ENCODE peak calls at places on chromosomes 11 and 22, in nine cellular contexts. G is tibial nerve, B is testis, H is uterus, A is Peyer's patch, D is sigmoid colon, O is breast epithelium, U is ovary, K is heart left ventricle. W is an unnamed sample. For H3K4me1 and H3K27me3, the result is how much of the 10 kb centered on the place peaks cover.

GRCh38 chr11:74493816-74494630 is 499 bp upstream of the LIPT2 start:
- DNase-seq in H (no peak), G (no peak), K (no peak), O (no peak), U (no peak), B (no peak), A (no peak), D (no peak), W (no peak)

GRCh38 chr22:36442506-36443197 is 38.8 kb downstream of the TXN2 start:
- DNase-seq in U (no peak), O (no peak), K (no peak), B (no peak), A (peak), G (no peak), H (no peak), D (no peak), W (no peak)

GRCh38 chr11:120835601-120836228 is 188.2 kb upstream of the TBCEL start:
- DNase-seq in D (no peak), B (no peak), A (no peak), U (no peak), O (no peak), G (no peak), H (no peak), K (no peak), W (no peak)

GRCh38 chr22:46569848-46570695 is 32.7 kb upstream of the CELSR1 start:
- DNase-seq in H (no peak), K (no peak), B (no peak), G (no peak), O (no peak), D (peak), U (no peak), A (peak), W (no peak)

GRCh38 chr11:77604281-77604680 is 14.5 kb downstream of the AQP11 start:
- DNase-seq in O (no peak), G (no peak), A (no peak), H (no peak), D (no peak), K (no peak), B (no peak), U (no peak), W (no peak)

GRCh38 chr11:95682552-95682951 is 107.0 kb downstream of the FAM76B start:
- DNase-seq in H (no peak), D (no peak), K (peak), O (no peak), A (no peak), B (no peak), G (no peak), U (no peak), W (no peak)

GRCh38 chr22:50169774-50170341 is 673 bp upstream of the PANX2 start:
- DNase-seq in B (no peak), H (no peak), K (no peak), G (no peak), A (no peak), O (no peak), U (peak), D (peak), W (peak)

GRCh38 chr11:44015624-44016007 is 32.2 kb upstream of the ACCSL start:
- DNase-seq in D (no peak), G (no peak), O (no peak), A (no peak), B (no peak), H (no peak), U (no peak), K (no peak), W (no peak)

GRCh38 chr11:115678942-115679341 is 174.7 kb upstream of the CADM1 start:
- DNase-seq in H (no peak), A (peak), B (no peak), D (no peak), U (no peak), K (no peak), O (no peak), G (no peak), W (no peak)

GRCh38 chr11:55624531-55624930 is 10.4 kb upstream of the OR4P4 start:
- DNase-seq in H (no peak), D (no peak), B (no peak), K (no peak), G (no peak), U (no peak), A (no peak), O (no peak), W (no peak)

GRCh38 chr11:110833033-110833484 is 120.8 kb upstream of the ARHGAP20 start:
- DNase-seq in K (no peak), H (no peak), A (no peak), G (no peak), D (no peak), O (no peak), B (no peak), U (no peak), W (no peak)

GRCh38 chr11:116255234-116255953 is 517.4 kb downstream of the BUD13 start:
- DNase-seq in O (no peak), G (no peak), K (no peak), U (no peak), A (no peak), D (no peak), B (no peak), H (no peak), W (no peak)

GRCh38 chr11:30317030-30317429 is 5.9 kb upstream of the ARL14EP start:
- DNase-seq in B (no peak), U (no peak), K (no peak), O (no peak), G (no peak), H (no peak), D (no peak), A (no peak), W (no peak)

GRCh38 chr22:45226681-45227186 is 14.0 kb downstream of the KIAA0930 start:
- DNase-seq in U (no peak), D (no peak), H (no peak), A (no peak), G (no peak), B (peak), O (peak), K (no peak), W (peak)

GRCh38 chr11:79434263-79434662 is 6.6 kb downstream of the TENM4 start:
- DNase-seq in B (no peak), H (no peak), D (no peak), U (no peak), A (no peak), G (no peak), O (no peak), K (no peak), W (no peak)

GRCh38 chr11:3109921-3110706 is 52.9 kb upstream of the CARS1 start:
- DNase-seq in B (no peak), A (peak), U (peak), K (peak), G (peak), D (peak), H (peak), O (no peak), W (peak)

GRCh38 chr11:2382927-2383822 is 6.1 kb downstream of the CD81 start:
- DNase-seq in D (peak), A (peak), U (peak), B (peak), K (peak), H (peak), G (no peak), O (no peak), W (peak)

GRCh38 chr22:36350751-36351594 is 36.8 kb downstream of the MYH9 start:
- DNase-seq in H (no peak), G (no peak), D (no peak), K (no peak), B (no peak), A (no peak), U (peak), O (peak), W (peak)

GRCh38 chr22:43901976-43902643 is 10.3 kb upstream of the PNPLA5 start:
- DNase-seq in G (no peak), K (no peak), A (no peak), H (no peak), D (no peak), B (no peak), U (no peak), O (no peak), W (no peak)

GRCh38 chr22:36536717-36537116 is 7.8 kb upstream of the EIF3D start:
- DNase-seq in G (no peak), A (no peak), K (no peak), H (no peak), O (no peak), U (no peak), D (no peak), B (no peak), W (peak)

GRCh38 chr11:71425409-71425808 is 22.8 kb downstream of the DHCR7 start:
- DNase-seq in B (no peak), G (no peak), U (no peak), O (no peak), K (no peak), H (no peak), A (no peak), D (no peak), W (no peak)

GRCh38 chr22:28560005-28560742 is 119.5 kb downstream of the TTC28 start:
- DNase-seq in A (no peak), D (no peak), G (no peak), O (no peak), K (no peak), H (no peak), U (no peak), B (no peak), W (no peak)

GRCh38 chr11:93034031-93034430 is 64.6 kb downstream of the MTNR1B start:
- DNase-seq in A (no peak), U (no peak), H (no peak), B (no peak), O (no peak), D (no peak), G (no peak), K (no peak), W (no peak)

GRCh38 chr11:69925366-69926196 is 106.4 kb upstream of the FGF3 start:
- DNase-seq in A (no peak), B (no peak), U (no peak), D (peak), K (no peak), O (no peak), H (peak), G (no peak), W (no peak)

GRCh38 chr11:126346586-126346940 is 8.9 kb upstream of the ST3GAL4 start:
- DNase-seq in O (no peak), U (no peak), A (no peak), K (no peak), H (no peak), D (no peak), G (no peak), B (no peak), W (no peak)

GRCh38 chr22:44578516-44579230 is 80.6 kb upstream of the RTL6 start:
- DNase-seq in A (no peak), K (no peak), U (no peak), O (no peak), D (peak), G (no peak), H (no peak), B (no peak), W (no peak)

GRCh38 chr22:30968015-30968923 is at the start of gene MORC2:
- DNase-seq in H (peak), D (peak), K (no peak), A (peak), B (peak), U (no peak), O (peak), G (no peak), W (peak)

GRCh38 chr11:132999519-132999918 is 532.8 kb downstream of the OPCML start:
- DNase-seq in O (no peak), A (no peak), B (no peak), H (no peak), K (no peak), D (no peak), G (no peak), U (no peak), W (no peak)

GRCh38 chr22:29375436-29376076 is 12.8 kb downstream of the AP1B1 start:
- DNase-seq in K (no peak), O (no peak), G (no peak), B (no peak), H (no peak), U (no peak), D (no peak), A (no peak), W (no peak)

GRCh38 chr11:128630367-128631230 is 43.2 kb upstream of the ETS1 start:
- DNase-seq in A (peak), G (peak), U (peak), K (peak), H (peak), B (peak), D (peak), O (peak), W (no peak)

GRCh38 chr22:48889209-48889830 is 938.4 kb downstream of the BRD1 start:
- DNase-seq in B (no peak), G (no peak), H (no peak), K (no peak), O (no peak), D (peak), A (peak), U (no peak), W (peak)

GRCh38 chr11:93348931-93349330 is 18.4 kb downstream of the DEUP1 start:
- DNase-seq in D (no peak), A (no peak), H (no peak), K (no peak), O (no peak), B (no peak), G (no peak), U (no peak), W (no peak)

GRCh38 chr22:45462034-45462655 is 40.5 kb upstream of the FBLN1 start:
- DNase-seq in B (no peak), O (no peak), H (peak), G (no peak), A (no peak), U (no peak), K (no peak), D (no peak), W (no peak)

GRCh38 chr11:91513734-91514133 is 710.9 kb upstream of the FAT3 start:
- DNase-seq in O (no peak), U (no peak), D (no peak), H (no peak), A (no peak), B (no peak), G (no peak), K (no peak), W (no peak)

GRCh38 chr11:13954591-13954990 is 7.9 kb upstream of the SPON1 start:
- DNase-seq in U (no peak), B (no peak), H (no peak), D (no peak), K (no peak), O (no peak), G (no peak), A (no peak), W (no peak)

DNA sequence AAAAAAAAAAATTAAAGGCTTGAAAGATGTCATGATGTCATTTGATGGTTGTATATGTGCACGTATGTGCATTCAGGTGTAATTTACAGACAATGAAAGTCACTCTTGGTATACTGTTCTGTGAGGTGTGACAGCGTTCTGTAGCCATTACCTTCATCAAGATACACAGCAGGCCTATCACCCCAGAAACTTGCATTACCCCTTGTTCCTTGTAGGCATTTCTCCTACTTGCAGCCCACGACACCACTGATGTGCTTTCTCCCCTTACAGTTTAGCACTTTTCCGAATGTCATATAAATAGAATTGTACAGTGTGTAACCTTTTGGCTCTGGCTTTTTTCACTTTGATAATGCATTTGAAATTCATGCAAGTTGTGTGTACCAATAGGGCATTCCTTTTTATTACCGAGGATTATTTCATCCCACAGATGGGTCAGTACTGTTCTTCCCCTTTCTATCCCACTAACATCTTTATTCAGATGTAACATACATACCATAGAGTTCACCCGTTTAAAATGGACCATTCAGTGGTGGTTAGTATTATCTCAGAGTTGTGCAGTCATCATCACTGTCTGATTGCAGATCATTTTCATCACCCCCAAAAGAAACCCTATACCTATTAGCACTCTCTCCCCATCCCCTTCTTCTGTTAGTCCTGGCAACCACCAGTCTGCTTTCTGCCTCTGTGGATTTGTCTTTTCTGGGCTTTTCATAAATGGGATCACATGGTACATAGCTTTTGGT is 30.3 kb downstream of the BCR start:
- DNase-seq in A (no peak), O (no peak), K (no peak), D (no peak), G (no peak), B (no peak), U (no peak), H (no peak), W (no peak)
- H3K4me1 ChIP-seq in A (under half), O (under half), K (under half), D (under half), G (under half), B (under half), U (under half), H (under half), W (under half)

DNA sequence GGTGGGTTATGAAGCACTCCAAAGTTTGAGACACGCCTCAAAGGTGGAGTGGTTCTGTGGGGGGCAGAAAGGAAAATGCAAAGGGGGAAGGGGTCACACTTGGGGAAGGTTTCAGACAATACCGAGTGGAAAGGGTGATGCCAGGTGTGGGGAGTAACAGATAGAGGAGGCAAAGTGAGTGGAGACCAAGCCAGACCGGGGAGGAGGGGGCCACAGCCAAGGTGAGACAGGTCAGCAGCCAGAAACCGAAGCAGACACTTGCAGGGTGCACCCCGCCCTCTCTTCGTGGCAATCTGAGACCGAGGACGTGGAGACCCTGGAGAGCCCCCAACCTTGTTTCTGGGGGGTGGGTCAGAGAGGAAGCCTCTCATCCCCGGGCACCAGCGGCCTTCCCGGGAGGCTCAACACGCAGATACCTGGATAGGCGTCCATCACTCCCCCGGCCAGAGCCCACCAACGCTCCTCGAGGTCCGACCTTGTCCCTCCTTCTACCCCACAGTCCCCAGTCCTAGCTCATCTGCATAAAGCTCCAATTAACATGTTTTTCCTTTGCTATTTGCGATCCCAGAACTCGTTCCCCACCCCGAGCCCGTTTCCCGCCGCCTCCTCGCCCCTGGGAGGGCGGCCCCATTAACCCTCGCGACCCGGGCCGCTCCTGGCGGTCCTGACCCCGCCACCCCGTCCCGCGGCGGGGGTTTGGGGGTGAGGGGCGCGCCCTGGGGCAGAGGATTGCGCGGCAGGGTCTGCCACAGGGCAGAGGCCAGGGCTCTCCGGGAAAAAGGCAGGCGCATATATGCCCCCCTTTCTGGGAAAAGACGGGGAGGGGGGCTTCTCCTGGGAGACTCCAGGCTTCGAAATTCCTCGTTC is 21.8 kb downstream of the RTN4RL2 start:
- DNase-seq in O (no peak), K (no peak), A (no peak), H (no peak), G (no peak), D (no peak), U (no peak), B (no peak), W (no peak)
- H3K27me3 ChIP-seq in O (under half), K (under half), A (under half), H (under half), G (half or more), D (under half), U (under half), B (under half), W (under half)

DNA sequence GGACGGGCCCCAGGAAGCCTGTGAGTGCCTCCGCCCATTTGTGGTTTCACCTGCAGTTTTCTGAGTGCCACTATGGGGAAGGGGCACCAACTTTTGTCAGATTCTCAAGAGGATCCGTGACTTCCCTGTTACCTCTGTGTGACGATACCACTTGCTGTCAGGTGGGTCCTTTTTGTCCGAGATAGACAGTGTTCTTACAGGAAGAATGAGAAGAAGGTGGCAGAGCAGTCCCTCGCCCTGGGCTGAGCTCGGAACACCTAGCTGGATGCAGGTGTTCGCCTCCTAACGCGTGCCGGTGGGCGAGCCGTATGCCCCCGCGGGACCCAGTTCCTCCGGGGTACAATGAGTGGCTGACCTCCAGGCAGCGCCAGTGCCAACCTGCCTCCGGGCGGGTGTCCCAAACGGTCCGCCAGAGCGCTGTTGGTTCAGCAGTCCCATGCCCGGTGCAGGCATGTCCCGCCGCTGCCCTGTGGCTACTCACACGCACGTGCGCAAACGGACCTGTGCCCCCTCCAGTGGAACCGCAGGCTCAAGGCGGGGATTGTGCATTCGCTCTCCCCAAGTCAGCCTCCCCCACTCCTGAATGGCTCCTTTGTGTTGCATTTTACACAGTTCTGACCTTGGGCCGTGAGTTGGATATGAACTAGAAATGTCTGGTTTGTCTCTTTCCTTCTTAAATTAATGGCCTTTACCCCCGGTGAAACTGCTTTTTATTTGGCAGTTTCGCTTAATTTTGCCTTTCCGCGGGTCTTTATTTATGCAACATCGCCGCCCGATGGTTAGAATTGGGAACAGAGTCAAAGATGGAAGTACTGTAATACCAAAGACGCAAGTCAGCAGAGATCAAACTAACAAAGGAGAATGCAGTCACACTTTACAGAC is 1.1 kb upstream of the ABTB2 start:
- DNase-seq in H (peak), B (peak), U (peak), K (peak), D (peak), O (peak), A (peak), G (peak), W (peak)
- TF ChIP-seq POLR2A in H (no peak), B (no peak), U (no peak), K (no peak), D (no peak), O (no peak), A (no peak), G (no peak), W (no peak)

GRCh38 chr22:20433191-20433590 is 4.4 kb downstream of the SCARF2 start:
- DNase-seq in H (no peak), O (no peak), A (peak), B (no peak), D (peak), G (no peak), U (no peak), K (no peak), W (no peak)
- H3K4me1 ChIP-seq in H (under half), O (under half), A (under half), B (under half), D (half or more), G (under half), U (under half), K (under half), W (half or more)

DNA sequence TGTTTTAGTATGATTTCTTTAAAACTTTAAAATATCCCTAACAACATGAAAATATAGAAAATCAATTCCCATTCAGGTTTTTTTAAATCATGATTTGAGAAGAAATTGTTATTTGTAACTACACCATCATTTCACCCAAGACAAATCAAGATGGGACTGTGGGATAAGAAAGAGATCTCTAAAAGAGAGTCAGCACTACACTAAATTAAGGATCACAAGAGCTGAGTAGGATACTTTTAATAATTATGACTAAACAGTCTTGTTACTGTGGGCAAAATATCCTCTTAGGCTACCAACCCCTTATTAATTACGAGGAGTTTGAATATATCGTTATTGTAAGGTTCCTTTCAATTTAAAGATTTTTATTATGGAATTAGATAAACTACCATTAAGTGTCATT is 3.0 kb downstream of the GAS2 start:
- DNase-seq in D (no peak), U (no peak), K (no peak), O (no peak), B (no peak), G (no peak), A (no peak), H (no peak), W (no peak)
- H3K27me3 ChIP-seq in D (under half), U (under half), K (under half), O (under half), B (under half), G (under half), A (under half), H (under half), W (under half)

GRCh38 chr11:64861227-64861970 is 16.9 kb upstream of the CDC42BPG start:
- DNase-seq in H (no peak), B (no peak), K (no peak), D (no peak), O (no peak), U (no peak), G (no peak), A (no peak), W (no peak)
- TF ChIP-seq POLR2A in H (no peak), B (no peak), K (no peak), D (no peak), O (no peak), U (no peak), G (no peak), A (no peak), W (no peak)